ENCODE peak calls at places on chromosome X, in five cellular contexts. L is left lung; F is aorta; H is fibroblast of mammary gland; K is activated CD8-positive, alpha-beta memory T cell treated with anti-CD3 and anti-CD28 coated beads, Interleukin-2, amount 10 ng/mL, durations not matched to agents 7 days and 5 days. P is an unnamed sample.

GRCh38 chrX:97860206-97860605 is 976.5 kb downstream of the RPA4 start:
- DNase-seq in L (no peak), F (no peak), H (no peak), K (no peak), P (no peak)

GRCh38 chrX:70087857-70088256 is 25.6 kb downstream of the OTUD6A start:
- DNase-seq in L (no peak), F (no peak), H (peak), K (no peak), P (no peak)

GRCh38 chrX:57286507-57287251 is at the start of gene FAAH2:
- DNase-seq in L (peak), F (no peak), H (no peak), K (peak), P (no peak)

GRCh38 chrX:20374866-20375530 is 108.3 kb upstream of the RPS6KA3 start:
- DNase-seq in L (no peak), F (no peak), H (peak), K (no peak), P (no peak)

GRCh38 chrX:142938793-142939192 is 86.9 kb upstream of the SPANXN4 start:
- DNase-seq in L (no peak), F (no peak), H (no peak), K (no peak), P (no peak)

GRCh38 chrX:118974908-118975671 is 672 bp downstream of the LONRF3 start:
- DNase-seq in L (peak), F (peak), H (no peak), K (peak), P (peak)

GRCh38 chrX:25869761-25870160 is 268.4 kb upstream of the MAGEB18 start:
- DNase-seq in L (no peak), F (no peak), H (no peak), K (no peak), P (no peak)

GRCh38 chrX:30794497-30794896 is 94.6 kb downstream of the TAB3 start:
- DNase-seq in L (no peak), F (no peak), H (no peak), K (no peak), P (no peak)

GRCh38 chrX:135185795-135186443 is 14.7 kb upstream of the CT55 start:
- DNase-seq in L (no peak), F (no peak), H (peak), K (peak), P (no peak)

GRCh38 chrX:30693999-30694650 is 40.9 kb downstream of the GK start:
- DNase-seq in L (no peak), F (no peak), H (no peak), K (no peak), P (no peak)

GRCh38 chrX:123475068-123475724 is 257.7 kb downstream of the THOC2 start:
- DNase-seq in L (no peak), F (no peak), H (peak), K (no peak), P (no peak)

GRCh38 chrX:37603938-37604409 is 32.5 kb downstream of the LANCL3 start:
- DNase-seq in L (no peak), F (no peak), H (no peak), K (no peak), P (no peak)

GRCh38 chrX:29687687-29688086 is 527.7 kb upstream of the MAGEB2 start:
- DNase-seq in L (no peak), F (no peak), H (peak), K (no peak), P (no peak)

GRCh38 chrX:63713510-63713909 is 71.5 kb downstream of the ARHGEF9 start:
- DNase-seq in L (no peak), F (no peak), H (peak), K (no peak), P (no peak)

GRCh38 chrX:107826286-107827136 is 845 bp downstream of the MID2 start:
- DNase-seq in L (no peak), F (peak), H (peak), K (peak), P (no peak)

GRCh38 chrX:20320461-20321159 is 53.9 kb upstream of the RPS6KA3 start:
- DNase-seq in L (no peak), F (no peak), H (no peak), K (no peak), P (no peak)

GRCh38 chrX:48741834-48742233 is 19.7 kb upstream of the GLOD5 start:
- DNase-seq in L (no peak), F (no peak), H (no peak), K (no peak), P (peak)

GRCh38 chrX:38654302-38654701 is 93.0 kb downstream of the TSPAN7 start:
- DNase-seq in L (no peak), F (no peak), H (peak), K (no peak), P (no peak)

GRCh38 chrX:38807873-38808272 is 6.6 kb downstream of the MID1IP1 start:
- DNase-seq in L (no peak), F (no peak), H (no peak), K (no peak), P (no peak)

GRCh38 chrX:1443496-1444075 is 9.1 kb downstream of the ASMTL start:
- DNase-seq in L (no peak), F (peak), H (no peak), K (peak), P (peak)

GRCh38 chrX:136725446-136726104 is 55.2 kb downstream of the ARHGEF6 start:
- DNase-seq in L (no peak), F (no peak), H (peak), K (no peak), P (no peak)

GRCh38 chrX:20060961-20061868 is 55.5 kb downstream of the MAP7D2 start:
- DNase-seq in L (no peak), F (no peak), H (no peak), K (no peak), P (no peak)

GRCh38 chrX:129323115-129323514 is 200.2 kb downstream of the SMARCA1 start:
- DNase-seq in L (no peak), F (no peak), H (no peak), K (no peak), P (no peak)

GRCh38 chrX:18995216-18995615 is 11.3 kb upstream of the PHKA2 start:
- DNase-seq in L (no peak), F (no peak), H (peak), K (no peak), P (no peak)

GRCh38 chrX:136627381-136627780 is 20.6 kb upstream of the CD40LG start:
- DNase-seq in L (no peak), F (no peak), H (no peak), K (peak), P (no peak)

GRCh38 chrX:43718081-43718480 is 62.0 kb downstream of the MAOA start:
- DNase-seq in L (no peak), F (no peak), H (no peak), K (no peak), P (no peak)

GRCh38 chrX:49155900-49156837 is 6.4 kb upstream of the MAGIX start:
- DNase-seq in L (peak), F (peak), H (peak), K (peak), P (peak)

GRCh38 chrX:124362072-124362471 is 15.7 kb downstream of the SH2D1A start:
- DNase-seq in L (no peak), F (no peak), H (no peak), K (peak), P (no peak)

P was measured in posterior vena cava.